ENCODE peak calls at places on chromosomes 1 and 21, in nine cellular contexts. U is IMR-90; H is fibroblast of pulmonary artery; L is H7; D is activated CD8-positive, alpha-beta memory T cell treated with anti-CD3 and anti-CD28 coated beads, Interleukin-2, amount 10 ng/mL, durations not matched to agents 7 days and 5 days; P is HuH-7; C is glutamatergic neuron; J is NCI-H1092; O is GM13977. T is an unnamed sample.

GRCh38 chr1:15803380-15803779 is 4.1 kb downstream of the UQCRHL start:
- DNase-seq in D (no peak), P (no peak), J (peak), C (peak), H (peak), O (peak), L (peak), U (peak), T (peak)

GRCh38 chr1:236997882-236998281 is 6.4 kb downstream of the MT1HL1 start:
- DNase-seq in P (no peak), L (peak), U (no peak), H (no peak), O (no peak), J (peak), D (no peak), C (peak), T (no peak)

GRCh38 chr1:197063212-197063611 is 3.8 kb downstream of the F13B start:
- DNase-seq in O (no peak), D (no peak), U (no peak), J (no peak), C (no peak), P (no peak), L (no peak), H (no peak), T (no peak)

GRCh38 chr1:207519505-207520399 is 23.8 kb downstream of the CR1 start:
- DNase-seq in U (no peak), H (no peak), O (no peak), J (no peak), D (no peak), P (no peak), L (no peak), C (no peak), T (no peak)

GRCh38 chr21:25175938-25176337 is 431.3 kb downstream of the MRPL39 start:
- DNase-seq in H (no peak), L (no peak), P (no peak), O (no peak), U (no peak), J (no peak), C (no peak), D (no peak), T (no peak)

GRCh38 chr1:19623523-19623922 is 20.6 kb upstream of the NBL1 start:
- DNase-seq in P (no peak), L (no peak), H (no peak), D (no peak), J (no peak), O (no peak), C (no peak), U (peak), T (no peak)

GRCh38 chr21:42747746-42748351 is 94.4 kb downstream of the PDE9A start:
- DNase-seq in D (no peak), U (no peak), J (no peak), L (peak), H (no peak), O (no peak), C (no peak), P (no peak), T (no peak)

GRCh38 chr21:37862536-37862935 is 53.7 kb downstream of the KCNJ6 start:
- DNase-seq in L (peak), O (peak), J (peak), U (peak), H (peak), P (no peak), C (no peak), D (no peak), T (peak)

GRCh38 chr1:192808588-192809285 is at the start of gene RGS2:
- DNase-seq in O (peak), J (peak), D (peak), H (peak), L (peak), U (peak), P (peak), C (peak), T (peak)

GRCh38 chr1:38730511-38731397 is 128.8 kb downstream of the RRAGC start:
- DNase-seq in U (peak), L (no peak), C (no peak), O (no peak), H (peak), J (no peak), D (no peak), P (no peak), T (no peak)

GRCh38 chr1:218383051-218383450 is 37.9 kb downstream of the TGFB2 start:
- DNase-seq in O (no peak), P (no peak), C (no peak), U (no peak), H (no peak), D (no peak), J (no peak), L (no peak), T (no peak)

GRCh38 chr1:112058815-112059450 is 69.5 kb upstream of the KCND3 start:
- DNase-seq in P (peak), J (no peak), U (no peak), C (no peak), H (no peak), D (no peak), O (no peak), L (peak), T (no peak)

GRCh38 chr1:213374369-213374768 is 323.3 kb downstream of the RPS6KC1 start:
- DNase-seq in P (peak), O (peak), U (peak), L (peak), D (peak), H (peak), C (peak), J (peak), T (peak)

GRCh38 chr1:86380257-86380861 is 15.8 kb downstream of the ODF2L start:
- DNase-seq in H (peak), O (peak), C (no peak), J (peak), D (no peak), L (peak), P (peak), U (peak), T (peak)

GRCh38 chr1:48552420-48552819 is 80.4 kb upstream of the SPATA6 start:
- DNase-seq in J (no peak), H (peak), C (no peak), D (no peak), U (no peak), L (no peak), O (no peak), P (no peak), T (no peak)

GRCh38 chr1:71638081-71638766 is 557.4 kb upstream of the ZRANB2 start:
- DNase-seq in C (no peak), D (no peak), L (no peak), U (peak), H (peak), P (no peak), O (no peak), J (no peak), T (no peak)

GRCh38 chr1:17437260-17438175 is 2.0 kb downstream of the RCC2 start:
- DNase-seq in H (peak), L (peak), P (peak), J (peak), O (peak), U (peak), C (peak), D (peak), T (no peak)

GRCh38 chr1:93751391-93752250 is 70.0 kb upstream of the BCAR3 start:
- DNase-seq in L (no peak), U (no peak), O (no peak), H (no peak), C (no peak), P (no peak), J (no peak), D (no peak), T (no peak)

GRCh38 chr1:43271186-43272118 is 1.7 kb downstream of the TMEM125 start:
- DNase-seq in U (peak), H (no peak), J (no peak), C (no peak), D (no peak), O (no peak), L (peak), P (no peak), T (no peak)

GRCh38 chr1:167489581-167490340 is 28.6 kb downstream of the CD247 start:
- DNase-seq in O (no peak), L (peak), P (no peak), H (no peak), J (no peak), C (no peak), U (no peak), D (peak), T (no peak)

GRCh38 chr21:41830145-41830707 is 48.9 kb downstream of the PRDM15 start:
- DNase-seq in U (no peak), L (no peak), H (no peak), P (no peak), D (no peak), C (no peak), O (no peak), J (no peak), T (no peak)